ENCODE peak calls at places on chromosome 17, in six cellular contexts. Z is K562, W is GM12878, V is GM12891, C is H1, K is HepG2. N is an unnamed sample.

GRCh38 chr17:35345445-35345925 is 27.9 kb downstream of the SLFN11 start:
- DNase-seq in Z (no peak), V (no peak), C (no peak), K (no peak), W (no peak), N (no peak)

GRCh38 chr17:60142872-60143499 is 6.8 kb upstream of the CA4 start:
- DNase-seq in C (peak; percentile 94), K (peak; percentile 83), Z (peak; percentile 72), W (peak; percentile 32), V (no peak), N (no peak)

GRCh38 chr17:69574257-69575197 is 160.0 kb downstream of the MAP2K6 start:
- DNase-seq in V (no peak), W (no peak), Z (no peak), C (no peak), K (no peak), N (no peak)

GRCh38 chr17:16297367-16298139 is 55.7 kb downstream of the CENPV start:
- DNase-seq in W (no peak), K (peak; percentile 86), V (no peak), Z (no peak), C (peak; percentile 53), N (no peak)

GRCh38 chr17:81909966-81910839 is 996 bp downstream of the PCYT2 start:
- DNase-seq in C (no peak), V (no peak), K (peak; percentile 97), Z (no peak), W (no peak), N (no peak)

GRCh38 chr17:35167666-35168065 is 20.0 kb downstream of the UNC45B start:
- DNase-seq in Z (no peak), W (no peak), V (no peak), K (no peak), C (no peak), N (no peak)

GRCh38 chr17:46958192-46958591 is 20.9 kb downstream of the RPRML start:
- DNase-seq in V (no peak), Z (no peak), C (no peak), K (no peak), W (no peak), N (no peak)

GRCh38 chr17:3529817-3530741 is 27.5 kb downstream of the TRPV3 start:
- DNase-seq in K (peak; percentile 87), V (no peak), C (no peak), Z (no peak), W (no peak), N (no peak)

GRCh38 chr17:2083613-2084128 is 28.8 kb downstream of the HIC1 start:
- DNase-seq in K (peak; percentile 47), Z (no peak), C (no peak), W (peak; percentile 83), V (no peak), N (no peak)

GRCh38 chr17:28746611-28747045 is 2.8 kb downstream of the TRAF4 start:
- DNase-seq in W (no peak), C (peak; percentile 72), K (no peak), Z (no peak), V (no peak), N (no peak)

GRCh38 chr17:17391575-17392370 is 85.0 kb upstream of the MED9 start:
- DNase-seq in W (peak; percentile 37), Z (peak; percentile 27), V (no peak), K (no peak), C (no peak), N (no peak)

GRCh38 chr17:36183001-36183810 is 6.8 kb upstream of the TBC1D3B start:
- DNase-seq in Z (peak; percentile 23), K (peak; percentile 37), W (no peak), V (peak; percentile 64), C (peak; percentile 89), N (peak; percentile 50)

GRCh38 chr17:41599680-41600079 is 12.9 kb downstream of the KRT16 start:
- DNase-seq in W (no peak), V (no peak), Z (no peak), C (no peak), K (no peak), N (no peak)

GRCh38 chr17:28521296-28522085 is 15.3 kb downstream of the FOXN1 start:
- DNase-seq in V (no peak), W (no peak), C (peak; percentile 62), K (no peak), Z (no peak), N (no peak)

GRCh38 chr17:51734976-51735375 is 423.5 kb downstream of the CA10 start:
- DNase-seq in V (no peak), C (no peak), Z (no peak), W (no peak), K (no peak), N (no peak)

GRCh38 chr17:60559995-60560859 is 34.2 kb upstream of the APPBP2 start:
- DNase-seq in W (no peak), V (no peak), Z (no peak), K (peak; percentile 92), C (no peak), N (no peak)

GRCh38 chr17:2511138-2511461 is 588 bp downstream of the METTL16 start:
- DNase-seq in K (no peak), W (no peak), C (no peak), Z (no peak), V (no peak), N (no peak)

GRCh38 chr17:64694207-64694606 is 32.1 kb upstream of the SMURF2 start:
- DNase-seq in C (no peak), W (no peak), V (no peak), K (peak; percentile 98), Z (no peak), N (no peak)

GRCh38 chr17:63361182-63361581 is 84.9 kb downstream of the CYB561 start:
- DNase-seq in K (no peak), C (no peak), Z (no peak), W (no peak), V (no peak), N (no peak)

GRCh38 chr17:53627511-53627910 is 195.2 kb upstream of the KIF2B start:
- DNase-seq in W (no peak), C (no peak), K (no peak), Z (no peak), V (no peak), N (no peak)

GRCh38 chr17:36691606-36692005 is 90.2 kb downstream of the MRM1 start:
- DNase-seq in Z (no peak), C (no peak), W (no peak), K (no peak), V (no peak), N (no peak)

GRCh38 chr17:27573971-27574525 is 56.9 kb upstream of the LGALS9 start:
- DNase-seq in C (no peak), V (no peak), W (no peak), Z (peak; percentile 85), K (no peak), N (no peak)

GRCh38 chr17:64470676-64471075 is 21.8 kb downstream of the MILR1 start:
- DNase-seq in K (no peak), W (no peak), C (no peak), V (no peak), Z (no peak), N (no peak)

GRCh38 chr17:62950067-62950466 is 16.0 kb upstream of the TANC2 start:
- DNase-seq in V (no peak), K (no peak), Z (no peak), W (no peak), C (no peak), N (no peak)

GRCh38 chr17:67377727-67378443 is 804 bp downstream of the PITPNC1 start:
- DNase-seq in V (peak; percentile 44), Z (peak; percentile 60), K (no peak), W (no peak), C (no peak), N (peak; percentile 50)

GRCh38 chr17:67696853-67697505 is 20.8 kb upstream of the NOL11 start:
- DNase-seq in C (no peak), Z (no peak), V (no peak), K (no peak), W (no peak), N (no peak)

GRCh38 chr17:78316115-78316866 is 43.6 kb downstream of the SOCS3 start:
- DNase-seq in V (no peak), K (no peak), C (peak; percentile 72), Z (no peak), W (no peak), N (no peak)

GRCh38 chr17:78318407-78318806 is 41.5 kb downstream of the SOCS3 start:
- DNase-seq in C (no peak), Z (no peak), K (no peak), V (no peak), W (no peak), N (no peak)

GRCh38 chr17:78315355-78316114 is 44.3 kb downstream of the SOCS3 start:
- DNase-seq in C (no peak), Z (peak; percentile 86), W (peak; percentile 33), K (peak; percentile 45), V (no peak), N (peak; percentile 68)

GRCh38 chr17:78317817-78318400 is 42.0 kb downstream of the SOCS3 start:
- DNase-seq in Z (no peak), C (no peak), V (no peak), W (no peak), K (no peak), N (no peak)

GRCh38 chr17:78316867-78317816 is 42.7 kb downstream of the SOCS3 start:
- DNase-seq in K (peak; percentile 66), Z (peak; percentile 72), C (peak; percentile 77), W (peak; percentile 43), V (no peak), N (no peak)
- TF ChIP-seq POLR2A in K (no peak), Z (no peak), C (no peak), W (no peak), V (no peak), N (no peak)

DNA sequence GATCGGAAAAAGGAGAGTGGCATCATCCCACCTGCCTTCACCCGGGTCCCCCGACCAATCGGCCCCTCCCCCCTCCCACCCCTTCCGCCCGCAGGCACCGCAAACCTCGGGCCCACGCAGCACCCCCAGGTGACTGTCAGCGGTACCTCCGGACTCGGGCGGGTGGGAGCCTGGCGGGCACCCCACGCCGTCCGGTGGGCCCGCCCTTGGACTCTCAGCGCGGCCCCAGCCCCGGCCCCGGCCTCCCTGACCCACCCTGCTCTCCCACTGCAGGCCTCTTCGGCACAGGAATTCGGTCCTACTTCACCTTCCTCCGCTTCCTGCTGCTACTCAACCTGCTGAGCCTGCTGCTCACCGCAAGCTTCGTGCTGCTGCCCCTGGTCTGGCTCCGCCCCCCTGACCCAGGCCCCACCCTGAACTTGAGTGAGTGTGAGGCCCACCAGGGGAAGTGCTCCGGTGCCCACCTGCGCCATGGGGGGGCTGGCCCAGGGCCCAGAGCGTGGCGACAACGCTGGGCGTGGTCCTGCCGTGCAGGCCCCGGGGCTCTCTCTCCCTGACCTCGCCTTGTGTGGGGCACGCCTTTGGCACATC is 1.6 kb downstream of the TMC8 start:
- DNase-seq in Z (no peak), K (no peak), C (peak; percentile 69), V (no peak), W (no peak), N (no peak)
- TF ChIP-seq TAF1 in Z (no peak), K (peak; percentile 26), C (no peak), V (no peak), W (no peak), N (no peak)

DNA sequence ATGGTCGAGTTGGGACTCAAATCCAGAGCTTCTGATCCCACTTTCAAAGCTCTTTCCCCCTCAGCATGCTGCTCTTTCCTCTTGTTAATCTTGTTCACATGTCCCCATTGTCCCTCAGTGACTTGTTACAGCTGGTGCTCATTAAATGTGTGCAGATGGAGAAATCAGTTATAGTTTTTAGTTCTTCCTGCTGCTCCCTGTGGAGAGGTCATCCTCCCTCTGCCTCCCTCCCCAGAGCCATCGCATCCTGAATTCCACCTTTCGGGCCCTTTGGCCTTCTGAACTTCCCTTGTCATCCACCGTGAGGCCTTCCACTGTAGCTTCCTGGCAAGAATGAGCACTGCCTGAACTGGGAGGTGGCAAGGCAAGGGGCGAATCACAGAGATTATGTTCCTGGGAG is 179.6 kb downstream of the WSCD1 start:
- DNase-seq in K (no peak), C (no peak), Z (no peak), W (no peak), V (no peak), N (no peak)
- TF ChIP-seq POLR2AphosphoS5 in K (no peak), C (no peak), Z (no peak), W (no peak), V (no peak), N (no peak)

GRCh38 chr17:7589204-7589868 is 558 bp downstream of the SOX15 start:
- DNase-seq in C (peak; percentile 91), K (no peak), W (no peak), V (peak; percentile 91), Z (no peak), N (peak; percentile 85)
- TF ChIP-seq POLR2A in C (peak; percentile 59), K (no peak), W (no peak), V (no peak), Z (no peak), N (no peak)